ENCODE peak calls at places on chromosome 17, in five cellular contexts. V is trophoblast cell, D is H9, C is neuronal stem cell, K is H1. E is an unnamed sample.

GRCh38 chr17:41439375-41439774 is 1.4 kb downstream of the KRT38 start:
- DNase-seq in V (no peak), D (no peak), C (no peak), K (no peak), E (no peak)

GRCh38 chr17:50207318-50207717 is 5.9 kb upstream of the COL1A1 start:
- DNase-seq in V (no peak), D (no peak), C (no peak), K (no peak), E (peak; percentile 20)

GRCh38 chr17:17942846-17943245 is 29.4 kb downstream of the TOM1L2 start:
- DNase-seq in V (no peak), D (no peak), C (no peak), K (no peak), E (no peak)

GRCh38 chr17:3318336-3318735 is 20.2 kb upstream of the OR3A1 start:
- DNase-seq in V (no peak), D (no peak), C (no peak), K (no peak), E (no peak)

GRCh38 chr17:83173997-83174858 is 94.8 kb downstream of the METRNL start:
- DNase-seq in V (no peak), D (peak; percentile 29), C (no peak), K (no peak), E (no peak)

GRCh38 chr17:13931111-13931526 is 138.2 kb upstream of the COX10 start:
- DNase-seq in V (peak; percentile 42), D (no peak), C (no peak), K (no peak), E (peak; percentile 36)

GRCh38 chr17:39484178-39484577 is 22.9 kb downstream of the CDK12 start:
- DNase-seq in V (no peak), D (no peak), C (no peak), K (no peak), E (no peak)

GRCh38 chr17:60398227-60398959 is 6.5 kb upstream of the USP32 start:
- DNase-seq in V (no peak), D (no peak), C (no peak), K (no peak), E (no peak)

GRCh38 chr17:71741836-71742235 is 379.0 kb upstream of the SOX9 start:
- DNase-seq in V (no peak), D (no peak), C (no peak), K (no peak), E (no peak)

GRCh38 chr17:28716740-28717577 is 709 bp downstream of the RAB34 start:
- DNase-seq in V (peak; percentile 27), D (peak; percentile 55), C (peak; percentile 51), K (no peak), E (peak; percentile 62)

GRCh38 chr17:21017256-21017655 is 25.6 kb downstream of the USP22 start:
- DNase-seq in V (no peak), D (no peak), C (no peak), K (no peak), E (no peak)

GRCh38 chr17:72353502-72353901 is 232.7 kb downstream of the SOX9 start:
- DNase-seq in V (no peak), D (no peak), C (no peak), K (no peak), E (no peak)

GRCh38 chr17:74379495-74380085 is 12.3 kb downstream of the GPR142 start:
- DNase-seq in V (peak; percentile 68), D (peak; percentile 97), C (peak; percentile 93), K (peak; percentile 75), E (peak; percentile 68)

GRCh38 chr17:47982645-47983440 is 11.9 kb downstream of the CDK5RAP3 start:
- DNase-seq in V (no peak), D (no peak), C (no peak), K (no peak), E (no peak)

GRCh38 chr17:67649891-67650290 is 67.8 kb upstream of the NOL11 start:
- DNase-seq in V (no peak), D (peak; percentile 43), C (no peak), K (no peak), E (no peak)

GRCh38 chr17:29166507-29166887 is 13.7 kb downstream of the MYO18A start:
- DNase-seq in V (no peak), D (no peak), C (no peak), K (no peak), E (no peak)

GRCh38 chr17:29840884-29841283 is 89.1 kb downstream of the SSH2 start:
- DNase-seq in V (no peak), D (no peak), C (no peak), K (no peak), E (peak; percentile 50)

GRCh38 chr17:71032746-71033273 is 863.5 kb downstream of the KCNJ2 start:
- DNase-seq in V (no peak), D (peak; percentile 95), C (peak; percentile 80), K (peak; percentile 88), E (no peak)

GRCh38 chr17:65365209-65365608 is 196.2 kb downstream of the AXIN2 start:
- DNase-seq in V (no peak), D (no peak), C (no peak), K (no peak), E (no peak)

GRCh38 chr17:32010114-32010513 is 2.9 kb downstream of the LRRC37B start:
- DNase-seq in V (no peak), D (no peak), C (no peak), K (no peak), E (no peak)

GRCh38 chr17:50919321-50920040 is 53.3 kb upstream of the TOB1 start:
- DNase-seq in V (peak; percentile 69), D (peak; percentile 93), C (peak; percentile 69), K (no peak), E (peak; percentile 94)

GRCh38 chr17:4497101-4497824 is 1.4 kb upstream of the SPNS2 start:
- DNase-seq in V (no peak), D (no peak), C (no peak), K (no peak), E (no peak)

GRCh38 chr17:46977348-46977747 is 1.7 kb downstream of the RPRML start:
- DNase-seq in V (no peak), D (peak; percentile 98), C (peak; percentile 65), K (peak; percentile 80), E (peak; percentile 58)

GRCh38 chr17:49443862-49444261 is 29.2 kb upstream of the PHB1 start:
- DNase-seq in V (no peak), D (no peak), C (no peak), K (no peak), E (peak; percentile 8)

GRCh38 chr17:80826955-80827645 is 164.5 kb upstream of the CHMP6 start:
- DNase-seq in V (no peak), D (peak; percentile 71), C (no peak), K (no peak), E (peak; percentile 94)

GRCh38 chr17:18191071-18191667 is 7.5 kb downstream of the ALKBH5 start:
- DNase-seq in V (no peak), D (no peak), C (no peak), K (no peak), E (peak; percentile 18)

GRCh38 chr17:72527819-72528218 is 407.0 kb downstream of the SOX9 start:
- DNase-seq in V (no peak), D (no peak), C (no peak), K (no peak), E (no peak)

GRCh38 chr17:77034677-77035424 is 105.9 kb upstream of the SEC14L1 start:
- DNase-seq in V (no peak), D (no peak), C (no peak), K (no peak), E (no peak)

GRCh38 chr17:1713878-1714487 is 3.8 kb upstream of the TLCD2 start:
- DNase-seq in V (no peak), D (peak; percentile 93), C (peak; percentile 59), K (no peak), E (peak; percentile 50)

GRCh38 chr17:5122586-5123342 is 6.9 kb downstream of the USP6 start:
- DNase-seq in V (no peak), D (peak; percentile 70), C (peak; percentile 23), K (no peak), E (peak; percentile 15)

GRCh38 chr17:27630607-27631408 is at the start of gene LGALS9:
- DNase-seq in V (no peak), D (no peak), C (no peak), K (no peak), E (peak; percentile 19)
- H3K14ac ChIP-seq in V (no peak within 1 kb of the TSS), D (peak within 1 kb of the TSS; percentile 49), C (peak within 1 kb of the TSS; percentile 91), K (no peak within 1 kb of the TSS), E (no peak within 1 kb of the TSS)

GRCh38 chr17:42835732-42836131 is 2.5 kb downstream of the PSME3 start:
- DNase-seq in V (no peak), D (no peak), C (no peak), K (no peak), E (no peak)
- H2BK12ac ChIP-seq in V (no peak overlapping the region), D (no peak overlapping the region), C (no peak overlapping the region), K (no peak overlapping the region), E (no peak overlapping the region)

DNA sequence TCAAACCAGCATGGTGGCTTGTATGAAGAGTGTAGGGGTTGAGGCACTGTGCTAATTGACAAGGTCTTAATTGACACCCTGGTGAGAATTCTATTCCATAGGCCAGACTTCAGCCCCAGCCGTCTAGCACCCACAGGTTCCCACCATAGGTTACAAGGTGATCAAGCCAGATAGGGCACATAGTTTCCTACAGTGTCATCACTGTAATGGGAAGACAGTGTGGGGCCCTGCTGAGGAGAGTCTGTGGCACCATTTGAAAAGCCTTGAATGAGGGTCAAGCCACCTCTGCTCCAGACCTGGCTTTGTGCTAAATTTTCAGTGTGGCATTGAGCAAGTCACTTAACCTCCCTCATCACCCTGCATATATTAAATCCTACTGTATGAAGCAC is 36.2 kb downstream of the YPEL2 start:
- DNase-seq in V (peak; percentile 96), D (no peak), C (no peak), K (no peak), E (peak; percentile 53)
- H3K14ac ChIP-seq in V (peak overlapping the region; percentile 28), D (no peak overlapping the region), C (no peak overlapping the region), K (no peak overlapping the region), E (no peak overlapping the region)

GRCh38 chr17:78438694-78439325 is 60.4 kb downstream of the PGS1 start:
- DNase-seq in V (no peak), D (no peak), C (no peak), K (no peak), E (no peak)
- H2BK12ac ChIP-seq in V (no peak overlapping the region), D (no peak overlapping the region), C (no peak overlapping the region), K (no peak overlapping the region), E (no peak overlapping the region)

DNA sequence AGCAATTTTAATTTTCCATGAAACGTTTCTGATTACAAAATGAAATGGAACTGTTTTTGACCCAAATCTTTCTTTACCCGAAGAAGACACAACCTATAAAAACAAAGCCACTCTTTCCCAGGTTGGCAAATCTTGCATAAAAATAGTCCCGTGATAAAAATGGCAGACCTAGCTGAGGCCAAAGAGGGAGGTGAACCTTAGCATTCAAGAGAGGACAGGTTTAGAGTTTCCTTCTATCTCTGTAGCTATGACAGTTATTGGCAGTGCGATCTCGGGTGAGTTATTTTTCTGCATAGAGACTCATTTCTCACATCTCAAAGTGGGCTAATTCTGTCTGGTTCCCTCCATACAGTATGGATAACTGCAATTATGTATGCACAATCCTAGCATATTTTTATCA is 241.4 kb downstream of the MAP2K6 start:
- DNase-seq in V (no peak), D (no peak), C (no peak), K (no peak), E (no peak)
- H3K14ac ChIP-seq in V (no peak overlapping the region), D (no peak overlapping the region), C (no peak overlapping the region), K (no peak overlapping the region), E (no peak overlapping the region)

GRCh38 chr17:7042507-7043194 is 1.2 kb downstream of the SLC16A11 start:
- DNase-seq in V (no peak), D (peak; percentile 71), C (no peak), K (no peak), E (no peak)
- H2BK12ac ChIP-seq in V (no peak overlapping the region), D (no peak overlapping the region), C (peak overlapping the region; percentile 30), K (no peak overlapping the region), E (no peak overlapping the region)